ENCODE peak calls at places on chromosomes 5 and 9, in nine cellular contexts. L is Right ventricle myocardium inferior, D is HFF-Myc, T is anterior cingulate cortex, I is astrocyte, H is fibroblast of pulmonary artery, G is GM12891, Z is tibial nerve, O is Ammon's horn. Y is an unnamed sample.
A peak's percentile ranks its signal among the peaks of the same experiment; 100 is the strongest.

GRCh38 chr9:38141751-38142150 is 72.7 kb upstream of the SHB start:
- DNase-seq in H (peak; percentile 52), I (peak; percentile 91), L (no peak), D (peak; percentile 44), Z (no peak), O (no peak), T (no peak), G (no peak), Y (no peak)

GRCh38 chr5:177611446-177612214 is 11.7 kb downstream of the B4GALT7 start:
- DNase-seq in T (no peak), I (no peak), D (no peak), O (no peak), L (no peak), G (no peak), Z (no peak), H (no peak), Y (no peak)

GRCh38 chr5:158209219-158209908 is 350.4 kb upstream of the CLINT1 start:
- DNase-seq in Z (no peak), L (no peak), G (no peak), H (no peak), O (no peak), D (no peak), T (no peak), I (no peak), Y (no peak)

GRCh38 chr5:179228341-179229121 is 116.7 kb downstream of the ADAMTS2 start:
- DNase-seq in O (no peak), G (no peak), I (no peak), T (no peak), D (no peak), Z (no peak), L (peak; percentile 72), H (no peak), Y (no peak)

GRCh38 chr5:66671305-66671704 is 75.1 kb downstream of the MAST4 start:
- DNase-seq in Z (no peak), I (no peak), L (no peak), H (no peak), G (no peak), D (no peak), T (no peak), O (no peak), Y (no peak)

GRCh38 chr9:136059851-136060670 is 35.0 kb downstream of the NACC2 start:
- DNase-seq in Z (no peak), L (peak; percentile 32), D (peak; percentile 17), T (no peak), I (peak; percentile 82), G (peak; percentile 6), O (no peak), H (peak; percentile 62), Y (no peak)

GRCh38 chr5:133919148-133920136 is 49.0 kb downstream of the C5orf15 start:
- DNase-seq in G (no peak), O (no peak), I (no peak), D (no peak), Z (no peak), H (no peak), T (no peak), L (no peak), Y (no peak)

GRCh38 chr9:118578467-118578866 is 790.8 kb downstream of the BRINP1 start:
- DNase-seq in L (no peak), T (no peak), G (no peak), H (peak; percentile 41), I (peak; percentile 74), O (no peak), D (no peak), Z (no peak), Y (no peak)

GRCh38 chr5:74947961-74948613 is 81.9 kb upstream of the FAM169A start:
- DNase-seq in D (no peak), T (no peak), G (no peak), O (no peak), Z (no peak), I (no peak), L (no peak), H (peak; percentile 7), Y (no peak)

GRCh38 chr5:143459433-143459832 is 55.9 kb upstream of the NR3C1 start:
- DNase-seq in T (no peak), Z (no peak), D (no peak), O (no peak), L (no peak), I (no peak), G (no peak), H (no peak), Y (no peak)

GRCh38 chr9:100167176-100167575 is 68.1 kb downstream of the INVS start:
- DNase-seq in I (peak; percentile 42), Z (no peak), H (peak; percentile 16), D (no peak), L (no peak), O (no peak), G (no peak), T (no peak), Y (no peak)

GRCh38 chr5:51279983-51280382 is 103.3 kb upstream of the ISL1 start:
- DNase-seq in I (no peak), D (no peak), Z (no peak), O (peak; percentile 29), T (peak; percentile 1), H (no peak), G (no peak), L (no peak), Y (no peak)

GRCh38 chr5:132179410-132179809 is 48.2 kb downstream of the P4HA2 start:
- DNase-seq in Z (no peak), L (no peak), I (peak; percentile 57), T (no peak), H (no peak), O (no peak), G (no peak), D (no peak), Y (no peak)

GRCh38 chr5:150136841-150137167 is 18.8 kb downstream of the PDGFRB start:
- DNase-seq in G (no peak), L (no peak), D (no peak), H (no peak), O (no peak), T (no peak), I (no peak), Z (no peak), Y (no peak)

GRCh38 chr9:103804077-103804735 is 289.9 kb upstream of the SMC2 start:
- DNase-seq in Z (no peak), D (no peak), L (no peak), O (no peak), G (no peak), I (peak; percentile 29), H (peak; percentile 29), T (no peak), Y (no peak)

GRCh38 chr9:83432104-83432627 is 106.0 kb downstream of the FRMD3 start:
- DNase-seq in L (peak; percentile 85), D (no peak), T (peak; percentile 45), H (peak; percentile 38), I (peak; percentile 49), O (peak; percentile 60), Z (peak; percentile 30), G (no peak), Y (no peak)

GRCh38 chr9:121281614-121282291 is 13.8 kb downstream of the GSN start:
- DNase-seq in D (no peak), H (peak; percentile 77), G (no peak), O (no peak), L (peak; percentile 91), Z (no peak), T (no peak), I (peak; percentile 80), Y (no peak)

GRCh38 chr9:134287591-134288518 is 38.4 kb upstream of the RXRA start:
- DNase-seq in O (no peak), D (no peak), T (no peak), H (no peak), G (no peak), Z (no peak), I (no peak), L (peak; percentile 37), Y (no peak)

GRCh38 chr9:128555180-128555721 is 2.9 kb downstream of the SPTAN1 start:
- DNase-seq in G (no peak), L (no peak), I (peak; percentile 78), T (no peak), O (no peak), Z (no peak), D (no peak), H (peak; percentile 83), Y (no peak)

GRCh38 chr5:172504736-172505402 is 50.5 kb upstream of the SH3PXD2B start:
- DNase-seq in D (no peak), O (no peak), H (peak; percentile 65), Z (peak; percentile 33), G (no peak), T (no peak), L (no peak), I (no peak), Y (no peak)

GRCh38 chr9:1869843-1870242 is 145.3 kb upstream of the SMARCA2 start:
- DNase-seq in L (no peak), G (no peak), D (no peak), I (no peak), Z (no peak), H (peak; percentile 6), O (no peak), T (no peak), Y (peak; percentile 31)

GRCh38 chr9:16519001-16519400 is 351.5 kb downstream of the BNC2 start:
- DNase-seq in I (no peak), L (no peak), Z (no peak), O (no peak), H (no peak), D (no peak), G (no peak), T (no peak), Y (no peak)

GRCh38 chr5:113487779-113488644 is at the start of gene MCC:
- DNase-seq in Z (peak; percentile 61), O (peak; percentile 56), T (peak; percentile 26), H (peak; percentile 92), G (peak; percentile 39), D (peak; percentile 48), I (peak; percentile 91), L (peak; percentile 81), Y (no peak)

GRCh38 chr9:21119093-21119770 is 22.4 kb downstream of the IFNW1 start:
- DNase-seq in T (no peak), H (peak; percentile 13), Z (no peak), L (no peak), O (no peak), I (no peak), G (no peak), D (no peak), Y (peak; percentile 71)

GRCh38 chr5:133449181-133449580 is 163.2 kb downstream of the FSTL4 start:
- DNase-seq in Z (no peak), I (no peak), O (no peak), D (no peak), L (no peak), T (no peak), G (no peak), H (no peak), Y (no peak)

GRCh38 chr5:90438100-90438499 is 28.5 kb upstream of the CETN3 start:
- DNase-seq in L (no peak), O (no peak), T (no peak), H (peak; percentile 50), Z (no peak), G (no peak), D (no peak), I (peak; percentile 19), Y (no peak)

GRCh38 chr5:7754997-7755596 is 95.8 kb downstream of the CFAP90 start:
- DNase-seq in T (peak; percentile 40), D (peak; percentile 9), Z (no peak), H (peak; percentile 27), G (peak; percentile 30), I (no peak), L (no peak), O (peak; percentile 55), Y (peak; percentile 4)

GRCh38 chr9:24932785-24933184 is 387.1 kb upstream of the IZUMO3 start:
- DNase-seq in Z (no peak), I (no peak), O (no peak), D (no peak), T (no peak), L (no peak), G (no peak), H (no peak), Y (no peak)

GRCh38 chr5:121121786-121122185 is 657.7 kb downstream of the PRR16 start:
- DNase-seq in T (no peak), G (no peak), I (no peak), L (no peak), D (no peak), O (no peak), H (no peak), Z (no peak), Y (no peak)

GRCh38 chr5:10151656-10152055 is 98.0 kb downstream of the ATPSCKMT start:
- DNase-seq in I (no peak), G (no peak), D (no peak), H (no peak), T (no peak), L (no peak), O (no peak), Z (no peak), Y (no peak)

GRCh38 chr9:112198646-112199045 is 23.5 kb upstream of the SUSD1 start:
- DNase-seq in O (no peak), L (no peak), H (no peak), T (no peak), D (no peak), G (no peak), Z (no peak), I (no peak), Y (no peak)

Y was measured in Kasumi-1.